ENCODE peak calls at places on chromosome 13, in six cellular contexts. P is CD4-positive, alpha-beta memory T cell; Y is GM06990; V is sigmoid colon; K is mesendoderm; G is mucosa of descending colon. H is an unnamed sample.

GRCh38 chr13:39836038-39836437 is 180.6 kb downstream of the COG6 start:
- DNase-seq in P (no peak), Y (no peak), V (no peak), K (peak; percentile 86), G (no peak), H (no peak)

GRCh38 chr13:20796791-20797513 is 23.2 kb upstream of the EEF1AKMT1 start:
- DNase-seq in P (no peak), Y (no peak), V (no peak), K (no peak), G (no peak), H (no peak)

GRCh38 chr13:84686458-84686857 is 804.2 kb upstream of the SLITRK1 start:
- DNase-seq in P (no peak), Y (no peak), V (no peak), K (no peak), G (no peak), H (no peak)

GRCh38 chr13:80262051-80262695 is 78.8 kb downstream of the SPRY2 start:
- DNase-seq in P (no peak), Y (no peak), V (no peak), K (peak; percentile 53), G (no peak), H (no peak)

GRCh38 chr13:45878966-45879365 is 27.4 kb upstream of the SIAH3 start:
- DNase-seq in P (no peak), Y (no peak), V (no peak), K (no peak), G (no peak), H (no peak)

GRCh38 chr13:114145256-114145655 is 12.8 kb upstream of the RASA3 start:
- DNase-seq in P (peak; percentile 16), Y (no peak), V (peak; percentile 14), K (no peak), G (no peak), H (no peak)

GRCh38 chr13:23667750-23668149 is 97.5 kb downstream of the TNFRSF19 start:
- DNase-seq in P (no peak), Y (no peak), V (no peak), K (peak; percentile 42), G (no peak), H (no peak)

GRCh38 chr13:97999653-98000052 is 46.2 kb downstream of the IPO5 start:
- DNase-seq in P (peak; percentile 32), Y (no peak), V (no peak), K (no peak), G (no peak), H (no peak)

GRCh38 chr13:106521101-106521799 is 14.2 kb downstream of the EFNB2 start:
- DNase-seq in P (no peak), Y (no peak), V (no peak), K (no peak), G (no peak), H (no peak)

GRCh38 chr13:88217372-88217771 is 546.2 kb downstream of the SLITRK5 start:
- DNase-seq in P (no peak), Y (no peak), V (no peak), K (no peak), G (no peak), H (no peak)

GRCh38 chr13:23851106-23851505 is 38.1 kb downstream of the MIPEP start:
- DNase-seq in P (no peak), Y (no peak), V (no peak), K (no peak), G (no peak), H (peak; percentile 40)

GRCh38 chr13:30033681-30034447 is 183.4 kb upstream of the UBL3 start:
- DNase-seq in P (no peak), Y (no peak), V (no peak), K (no peak), G (no peak), H (peak; percentile 84)

GRCh38 chr13:33016414-33017409 is at the start of gene KL:
- DNase-seq in P (no peak), Y (peak; percentile 64), V (peak; percentile 75), K (peak; percentile 51), G (peak; percentile 16), H (no peak)

GRCh38 chr13:46731535-46731934 is 65.4 kb downstream of the ESD start:
- DNase-seq in P (no peak), Y (no peak), V (no peak), K (no peak), G (no peak), H (no peak)

GRCh38 chr13:114259974-114260373 is 21.4 kb upstream of the UPF3A start:
- DNase-seq in P (no peak), Y (no peak), V (no peak), K (no peak), G (peak; percentile 28), H (no peak)

GRCh38 chr13:63696055-63696454 is 2280.4 kb upstream of the PCDH20 start:
- DNase-seq in P (no peak), Y (no peak), V (no peak), K (no peak), G (no peak), H (peak; percentile 27)

GRCh38 chr13:95656386-95657015 is 12.0 kb upstream of the DZIP1 start:
- DNase-seq in P (no peak), Y (no peak), V (no peak), K (no peak), G (no peak), H (no peak)

GRCh38 chr13:43331676-43332075 is 308.3 kb downstream of the DNAJC15 start:
- DNase-seq in P (no peak), Y (no peak), V (no peak), K (no peak), G (no peak), H (peak; percentile 48)

GRCh38 chr13:96898212-96898611 is 96.1 kb downstream of the OXGR1 start:
- DNase-seq in P (no peak), Y (no peak), V (no peak), K (peak; percentile 10), G (no peak), H (peak; percentile 75)

GRCh38 chr13:24097064-24097463 is 63.5 kb upstream of the SPATA13 start:
- DNase-seq in P (no peak), Y (no peak), V (no peak), K (no peak), G (no peak), H (peak; percentile 38)

GRCh38 chr13:101751488-101751887 is 299.0 kb downstream of the ITGBL1 start:
- DNase-seq in P (no peak), Y (no peak), V (no peak), K (peak; percentile 78), G (no peak), H (peak; percentile 96)

GRCh38 chr13:46569471-46569870 is 16.5 kb downstream of the LRCH1 start:
- DNase-seq in P (no peak), Y (no peak), V (no peak), K (no peak), G (no peak), H (no peak)

GRCh38 chr13:100825551-100825950 is 151.0 kb upstream of the TMTC4 start:
- DNase-seq in P (no peak), Y (no peak), V (no peak), K (no peak), G (no peak), H (peak; percentile 63)

GRCh38 chr13:113531041-113531873 is 40.7 kb upstream of the DCUN1D2 start:
- DNase-seq in P (no peak), Y (no peak), V (peak; percentile 57), K (no peak), G (no peak), H (no peak)

GRCh38 chr13:28161370-28161769 is 23.0 kb downstream of the PAN3 start:
- DNase-seq in P (no peak), Y (no peak), V (no peak), K (peak; percentile 97), G (peak; percentile 55), H (no peak)

GRCh38 chr13:23159587-23160240 is 21.1 kb upstream of the SGCG start:
- DNase-seq in P (no peak), Y (no peak), V (no peak), K (peak; percentile 82), G (no peak), H (no peak)

GRCh38 chr13:106391271-106391670 is 144.2 kb downstream of the EFNB2 start:
- DNase-seq in P (no peak), Y (no peak), V (no peak), K (no peak), G (no peak), H (no peak)

GRCh38 chr13:74064805-74065204 is 69.4 kb downstream of the KLF12 start:
- DNase-seq in P (no peak), Y (no peak), V (no peak), K (no peak), G (no peak), H (no peak)

GRCh38 chr13:74063533-74064100 is 70.6 kb downstream of the KLF12 start:
- DNase-seq in P (no peak), Y (no peak), V (no peak), K (no peak), G (no peak), H (no peak)

GRCh38 chr13:74061939-74062595 is 72.1 kb downstream of the KLF12 start:
- DNase-seq in P (peak; percentile 64), Y (peak; percentile 47), V (no peak), K (no peak), G (peak; percentile 29), H (peak; percentile 56)

GRCh38 chr13:74066937-74067336 is 67.3 kb downstream of the KLF12 start:
- DNase-seq in P (no peak), Y (no peak), V (no peak), K (no peak), G (no peak), H (no peak)

GRCh38 chr13:74062933-74063332 is 71.3 kb downstream of the KLF12 start:
- DNase-seq in P (peak; percentile 70), Y (peak; percentile 53), V (peak; percentile 82), K (no peak), G (peak; percentile 19), H (peak; percentile 43)
- H3K4me3 ChIP-seq in P (peak overlapping the region; percentile 7), Y (peak overlapping the region; percentile 48), V (peak overlapping the region; percentile 34), K (no peak overlapping the region), G (no peak overlapping the region), H (no peak overlapping the region)

GRCh38 chr13:110265682-110266430 is 41.1 kb downstream of the COL4A1 start:
- DNase-seq in P (no peak), Y (no peak), V (peak; percentile 78), K (peak; percentile 36), G (no peak), H (no peak)
- H3K4me3 ChIP-seq in P (no peak overlapping the region), Y (no peak overlapping the region), V (no peak overlapping the region), K (no peak overlapping the region), G (no peak overlapping the region), H (no peak overlapping the region)

DNA sequence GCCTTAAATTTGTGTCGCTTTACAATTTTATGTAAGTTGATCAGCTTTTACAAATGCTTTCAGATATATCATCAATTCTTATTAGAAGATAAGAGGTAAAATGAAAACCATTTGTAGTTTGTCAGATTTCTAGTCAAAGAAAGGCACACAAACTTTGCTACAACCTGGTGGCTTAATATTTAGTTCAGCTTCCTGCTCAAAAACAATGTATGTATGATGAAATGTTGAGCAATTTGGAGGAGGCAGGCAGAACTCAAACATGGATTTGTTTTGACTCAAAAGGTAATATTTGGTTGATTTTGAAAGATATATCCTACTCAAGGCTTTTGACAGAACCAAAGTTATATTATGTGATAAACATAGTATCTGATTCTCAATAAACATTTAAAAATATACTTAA is 24.2 kb downstream of the NEK5 start:
- DNase-seq in P (no peak), Y (no peak), V (no peak), K (no peak), G (no peak), H (peak; percentile 28)
- H3K4me3 ChIP-seq in P (no peak overlapping the region), Y (no peak overlapping the region), V (no peak overlapping the region), K (no peak overlapping the region), G (no peak overlapping the region), H (no peak overlapping the region)

DNA sequence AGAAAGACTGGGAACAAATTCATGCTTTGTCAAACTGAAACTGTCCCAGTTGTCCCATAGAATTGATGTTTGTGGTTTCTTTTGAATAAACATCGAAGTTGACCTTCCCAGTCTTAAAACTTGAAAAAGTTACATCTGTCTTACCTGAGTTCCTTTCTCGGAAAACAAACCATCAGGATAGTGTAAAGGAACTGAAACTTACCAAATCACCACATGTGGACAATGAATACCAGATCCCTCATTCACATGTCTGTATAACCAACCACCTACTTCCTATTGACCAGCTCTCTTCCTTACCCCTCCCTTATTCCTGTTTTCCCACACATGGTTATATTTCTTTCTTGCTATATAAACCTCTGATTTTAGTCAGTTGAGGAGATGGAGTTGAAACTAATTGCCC is 791.7 kb upstream of the PCDH20 start:
- DNase-seq in P (no peak), Y (no peak), V (no peak), K (no peak), G (no peak), H (no peak)
- H3K4me3 ChIP-seq in P (no peak overlapping the region), Y (no peak overlapping the region), V (no peak overlapping the region), K (no peak overlapping the region), G (no peak overlapping the region), H (no peak overlapping the region)

H was measured in skeletal muscle cell.